ENCODE peak calls at places on chromosomes 3 and 15, in ten cellular contexts. O is naive thymus-derived CD4-positive, alpha-beta T cell; I is K562; K is heart right ventricle; T is SJSA1; M is neural progenitor cell; G is HFF-Myc; W is astrocyte; C is HepG2; J is fibroblast of mammary gland. D is an unnamed sample.
A peak's percentile ranks its signal among the peaks of the same experiment; 100 is the strongest.

GRCh38 chr3:137764001-137764433 is at the start of gene SOX14:
- DNase-seq in J (no peak), G (no peak), I (no peak), O (no peak), K (no peak), M (peak; percentile 76), T (no peak), C (peak; percentile 10), W (no peak), D (no peak)

GRCh38 chr3:132145833-132146232 is 111.0 kb upstream of the CPNE4 start:
- DNase-seq in T (no peak), C (no peak), O (no peak), G (no peak), M (no peak), K (no peak), W (no peak), I (no peak), J (peak; percentile 59), D (no peak)

GRCh38 chr15:60379466-60380274 is 18.1 kb downstream of the ANXA2 start:
- DNase-seq in W (peak; percentile 99), T (peak; percentile 79), C (peak; percentile 99), J (peak; percentile 97), K (no peak), M (peak; percentile 74), G (peak; percentile 89), I (no peak), O (no peak), D (no peak)

GRCh38 chr3:87361956-87362355 is 85.6 kb upstream of the POU1F1 start:
- DNase-seq in G (no peak), M (no peak), K (no peak), I (no peak), O (no peak), C (no peak), W (no peak), J (no peak), T (no peak), D (no peak)

GRCh38 chr15:39285066-39285465 is 295.8 kb upstream of the THBS1 start:
- DNase-seq in O (no peak), T (no peak), J (peak; percentile 47), W (peak; percentile 86), I (no peak), K (no peak), C (no peak), M (no peak), G (no peak), D (no peak)

GRCh38 chr3:187737401-187738088 is 7.7 kb downstream of the BCL6 start:
- DNase-seq in K (peak; percentile 76), W (peak; percentile 64), G (no peak), O (peak; percentile 19), I (peak; percentile 36), T (peak; percentile 52), M (peak; percentile 74), J (peak; percentile 69), C (no peak), D (no peak)

GRCh38 chr3:63968612-63969350 is 54.5 kb downstream of the PSMD6 start:
- DNase-seq in K (no peak), T (no peak), M (no peak), I (no peak), J (no peak), C (no peak), O (no peak), W (peak; percentile 47), G (no peak), D (no peak)

GRCh38 chr15:85752591-85752990 is 42.1 kb downstream of the KLHL25 start:
- DNase-seq in T (no peak), W (no peak), J (no peak), O (no peak), K (no peak), I (no peak), G (no peak), M (no peak), C (no peak), D (no peak)

GRCh38 chr3:71066356-71066755 is 517.2 kb downstream of the FOXP1 start:
- DNase-seq in G (no peak), W (no peak), T (no peak), I (no peak), K (peak; percentile 40), J (no peak), O (no peak), M (no peak), C (no peak), D (peak; percentile 70)

GRCh38 chr3:29511701-29512100 is 230.8 kb downstream of the RBMS3 start:
- DNase-seq in M (no peak), I (no peak), K (no peak), T (no peak), W (no peak), O (no peak), C (no peak), J (no peak), G (no peak), D (no peak)

GRCh38 chr3:194584866-194585265 is 48.4 kb downstream of the TMEM44 start:
- DNase-seq in C (no peak), I (no peak), J (peak; percentile 86), W (peak; percentile 20), T (no peak), G (no peak), O (no peak), M (no peak), K (no peak), D (no peak)

GRCh38 chr3:159455741-159456181 is 532.9 kb upstream of the IL12A start:
- DNase-seq in G (no peak), O (no peak), T (no peak), M (no peak), C (no peak), I (no peak), W (peak; percentile 48), J (no peak), K (no peak), D (no peak)

GRCh38 chr3:52028572-52028971 is 27.8 kb downstream of the DUSP7 start:
- DNase-seq in I (no peak), K (peak; percentile 67), W (no peak), C (no peak), G (no peak), O (no peak), M (no peak), T (no peak), J (peak; percentile 21), D (no peak)

DNA sequence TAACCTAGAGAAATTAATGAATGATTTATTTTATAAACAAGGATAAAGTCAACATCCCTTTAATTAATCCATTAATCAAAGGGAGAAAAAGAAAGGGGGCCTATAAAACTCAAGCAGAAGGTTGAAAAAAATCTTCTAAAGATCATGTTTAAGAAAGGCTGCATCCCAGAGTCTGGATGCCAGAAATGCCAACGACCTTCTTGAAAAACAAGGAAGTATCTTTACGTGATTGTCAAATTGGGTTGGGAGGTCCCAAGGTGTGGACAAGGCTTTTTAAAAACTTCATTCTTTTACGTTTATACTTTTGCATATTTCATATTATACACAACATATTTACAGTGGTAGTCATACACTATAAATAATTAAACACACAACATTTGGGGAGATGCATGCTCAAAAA is 1.6 kb downstream of the GOLGB1 start:
- DNase-seq in I (no peak), O (no peak), G (no peak), M (no peak), J (no peak), C (no peak), K (no peak), T (no peak), W (no peak), D (no peak)
- H3K4me3 ChIP-seq in I (peak overlapping the region; percentile 92), O (no peak overlapping the region), G (peak overlapping the region; percentile 97), M (peak overlapping the region; percentile 84), J (peak overlapping the region; percentile 95), C (peak overlapping the region; percentile 97), K (peak overlapping the region; percentile 83), T (peak overlapping the region; percentile 71), W (peak overlapping the region; percentile 87), D (no peak overlapping the region)

GRCh38 chr15:57681011-57681410 is 25.5 kb upstream of the POLR2M start:
- DNase-seq in C (no peak), I (no peak), W (no peak), O (no peak), K (no peak), M (no peak), J (no peak), T (no peak), G (no peak), D (no peak)
- H3K4me3 ChIP-seq in C (no peak overlapping the region), I (no peak overlapping the region), W (no peak overlapping the region), O (no peak overlapping the region), K (no peak overlapping the region), M (no peak overlapping the region), J (no peak overlapping the region), T (no peak overlapping the region), G (no peak overlapping the region), D (no peak overlapping the region)

GRCh38 chr15:93899817-93900216 is 331.5 kb upstream of the MCTP2 start:
- DNase-seq in M (no peak), K (no peak), I (no peak), O (no peak), J (no peak), C (no peak), G (no peak), T (no peak), W (no peak), D (no peak)

GRCh38 chr15:93895976-93896770 is 335.2 kb upstream of the MCTP2 start:
- DNase-seq in I (no peak), G (no peak), J (no peak), T (no peak), W (no peak), M (no peak), K (no peak), O (no peak), C (no peak), D (no peak)

GRCh38 chr15:93897377-93897776 is 334.0 kb upstream of the MCTP2 start:
- DNase-seq in K (no peak), J (no peak), M (no peak), T (no peak), I (no peak), W (no peak), O (no peak), G (no peak), C (no peak), D (no peak)

GRCh38 chr15:93900476-93901400 is 330.6 kb upstream of the MCTP2 start:
- DNase-seq in C (no peak), J (no peak), T (no peak), G (no peak), W (no peak), I (no peak), M (no peak), K (no peak), O (no peak), D (no peak)
- H3K4me3 ChIP-seq in C (no peak overlapping the region), J (no peak overlapping the region), T (no peak overlapping the region), G (no peak overlapping the region), W (no peak overlapping the region), I (no peak overlapping the region), M (no peak overlapping the region), K (no peak overlapping the region), O (no peak overlapping the region), D (no peak overlapping the region)

DNA sequence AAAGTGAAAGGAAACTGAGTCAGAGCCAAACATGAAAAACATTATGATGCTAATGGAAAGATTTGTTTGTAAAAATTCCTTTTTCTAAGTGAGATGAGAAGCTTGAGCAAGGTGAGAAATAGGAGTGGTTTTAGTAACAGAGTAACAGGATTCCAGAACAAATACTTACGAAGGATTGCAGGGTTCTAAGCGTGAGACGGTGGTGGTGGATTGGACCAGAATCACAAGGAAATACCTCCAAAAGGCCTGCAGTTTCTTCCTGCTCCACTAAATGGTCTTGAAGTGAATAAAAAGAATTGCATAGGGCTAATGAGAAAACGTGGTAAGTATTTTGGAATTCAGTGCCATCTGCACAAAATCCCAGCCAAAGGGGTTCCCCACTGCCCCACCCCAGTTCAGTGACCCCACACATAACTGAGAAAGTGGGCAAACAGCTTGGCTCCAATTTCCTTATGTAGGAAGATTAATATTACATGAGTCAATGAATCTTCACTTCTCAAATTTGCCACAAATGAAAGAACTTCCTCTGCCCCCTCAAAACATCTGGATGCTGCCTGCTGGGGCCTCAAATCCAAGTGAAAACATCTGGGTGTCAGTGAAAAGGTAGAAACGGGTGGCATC is 283.8 kb upstream of the NR2F2 start:
- DNase-seq in M (no peak), C (no peak), W (peak; percentile 60), J (peak; percentile 81), G (peak; percentile 79), T (no peak), K (no peak), O (no peak), I (no peak), D (no peak)
- H3K4me3 ChIP-seq in M (no peak overlapping the region), C (no peak overlapping the region), W (peak overlapping the region; percentile 31), J (no peak overlapping the region), G (peak overlapping the region; percentile 20), T (no peak overlapping the region), K (no peak overlapping the region), O (no peak overlapping the region), I (no peak overlapping the region), D (no peak overlapping the region)